ENCODE peak calls at places on chromosomes 4 and X, in four cellular contexts. One of them, this sample, is unnamed.

GRCh38 chr4:141971854-141972253 is 335.5 kb downstream of the IL15 start:
- DNase-seq in DMS153: no peak
- DNase-seq in fibroblast of the aortic adventitia: no peak
- DNase-seq in substantia nigra: no peak
- DNase-seq in this sample: no peak

GRCh38 chrX:138298268-138298667 is 413.2 kb downstream of the FGF13 start:
- DNase-seq in DMS153: no peak
- DNase-seq in fibroblast of the aortic adventitia: no peak
- DNase-seq in substantia nigra: no peak
- DNase-seq in this sample: no peak

GRCh38 chr4:106365613-106366012 is 3.0 kb downstream of the GIMD1 start:
- DNase-seq in DMS153: no peak
- DNase-seq in fibroblast of the aortic adventitia: peak
- DNase-seq in substantia nigra: no peak
- DNase-seq in this sample: peak

GRCh38 chr4:138861130-138861529 is 154.5 kb upstream of the NOCT start:
- DNase-seq in DMS153: no peak
- DNase-seq in fibroblast of the aortic adventitia: no peak
- DNase-seq in substantia nigra: no peak
- DNase-seq in this sample: no peak

GRCh38 chrX:23344904-23345271 is 10.2 kb downstream of the PTCHD1 start:
- DNase-seq in DMS153: no peak
- DNase-seq in fibroblast of the aortic adventitia: no peak
- DNase-seq in substantia nigra: no peak
- DNase-seq in this sample: no peak

GRCh38 chrX:142680038-142680437 is 345.7 kb upstream of the SPANXN4 start:
- DNase-seq in DMS153: no peak
- DNase-seq in fibroblast of the aortic adventitia: no peak
- DNase-seq in substantia nigra: no peak
- DNase-seq in this sample: no peak

GRCh38 chr4:2051086-2051485 is 8.0 kb upstream of the NAT8L start:
- DNase-seq in DMS153: no peak
- DNase-seq in fibroblast of the aortic adventitia: no peak
- DNase-seq in substantia nigra: no peak
- DNase-seq in this sample: no peak

GRCh38 chr4:183636923-183637322 is 22.1 kb downstream of the RWDD4 start:
- DNase-seq in DMS153: peak
- DNase-seq in fibroblast of the aortic adventitia: peak
- DNase-seq in substantia nigra: no peak
- DNase-seq in this sample: no peak

GRCh38 chr4:132071815-132072214 is 1077.3 kb upstream of the PCDH10 start:
- DNase-seq in DMS153: no peak
- DNase-seq in fibroblast of the aortic adventitia: peak
- DNase-seq in substantia nigra: no peak
- DNase-seq in this sample: no peak

GRCh38 chrX:123962006-123962485 is 540 bp downstream of the STAG2 start:
- DNase-seq in DMS153: no peak
- DNase-seq in fibroblast of the aortic adventitia: no peak
- DNase-seq in substantia nigra: no peak
- DNase-seq in this sample: no peak

GRCh38 chr4:117327491-117327890 is 242.1 kb upstream of the TRAM1L1 start:
- DNase-seq in DMS153: no peak
- DNase-seq in fibroblast of the aortic adventitia: no peak
- DNase-seq in substantia nigra: no peak
- DNase-seq in this sample: no peak

GRCh38 chrX:68045008-68045577 is 388.2 kb downstream of the OPHN1 start:
- DNase-seq in DMS153: peak
- DNase-seq in fibroblast of the aortic adventitia: no peak
- DNase-seq in substantia nigra: no peak
- DNase-seq in this sample: no peak

GRCh38 chr4:22483551-22483981 is 32.3 kb downstream of the ADGRA3 start:
- DNase-seq in DMS153: no peak
- DNase-seq in fibroblast of the aortic adventitia: peak
- DNase-seq in substantia nigra: no peak
- DNase-seq in this sample: no peak

GRCh38 chrX:10118530-10118929 is 38.2 kb upstream of the CLCN4 start:
- DNase-seq in DMS153: no peak
- DNase-seq in fibroblast of the aortic adventitia: no peak
- DNase-seq in substantia nigra: no peak
- DNase-seq in this sample: no peak

GRCh38 chr4:114192854-114193253 is 213.4 kb upstream of the ARSJ start:
- DNase-seq in DMS153: no peak
- DNase-seq in fibroblast of the aortic adventitia: no peak
- DNase-seq in substantia nigra: no peak
- DNase-seq in this sample: peak

GRCh38 chr4:74156521-74156920 is 1.4 kb upstream of the MTHFD2L start:
- DNase-seq in DMS153: no peak
- DNase-seq in fibroblast of the aortic adventitia: no peak
- DNase-seq in substantia nigra: no peak
- DNase-seq in this sample: no peak

GRCh38 chr4:185783574-185783973 is 28.4 kb downstream of the SORBS2 start:
- DNase-seq in DMS153: no peak
- DNase-seq in fibroblast of the aortic adventitia: no peak
- DNase-seq in substantia nigra: no peak
- DNase-seq in this sample: no peak